ENCODE peak calls at places on chromosome 17, in nine cellular contexts. Z is A549; X is fibroblast of lung; N is GM13977; K is HL-60; I is activated CD8-positive, alpha-beta T cell treated with anti-CD3 and anti-CD28 coated beads for 36 hours; D is colonic mucosa; A is IMR-90; T is fibroblast of the aortic adventitia. P is an unnamed sample.

GRCh38 chr17:33039874-33040273 is 48.2 kb downstream of the SPACA3 start:
- DNase-seq in Z (no peak), X (peak; percentile 81), N (no peak), K (no peak), I (no peak), D (peak; percentile 4), A (peak; percentile 78), T (peak; percentile 67), P (peak; percentile 24)

GRCh38 chr17:8856869-8857575 is 10.5 kb downstream of the PIK3R6 start:
- DNase-seq in Z (no peak), X (no peak), N (no peak), K (no peak), I (peak; percentile 47), D (no peak), A (no peak), T (peak; percentile 4), P (no peak)

GRCh38 chr17:29032067-29032551 is 10.8 kb upstream of the PIPOX start:
- DNase-seq in Z (no peak), X (no peak), N (no peak), K (no peak), I (no peak), D (no peak), A (no peak), T (no peak), P (no peak)

GRCh38 chr17:76909971-76910760 is 42.0 kb downstream of the MGAT5B start:
- DNase-seq in Z (peak; percentile 46), X (peak; percentile 45), N (peak; percentile 64), K (peak; percentile 1), I (peak; percentile 56), D (peak; percentile 27), A (peak; percentile 41), T (peak; percentile 46), P (no peak)

GRCh38 chr17:62030264-62030663 is 34.8 kb downstream of the MED13 start:
- DNase-seq in Z (no peak), X (no peak), N (no peak), K (no peak), I (no peak), D (no peak), A (no peak), T (no peak), P (no peak)

GRCh38 chr17:61464121-61464905 is 12.1 kb downstream of the TBX4 start:
- DNase-seq in Z (no peak), X (no peak), N (no peak), K (no peak), I (no peak), D (no peak), A (no peak), T (no peak), P (no peak)

GRCh38 chr17:61159415-61159814 is 240.2 kb upstream of the TBX2 start:
- DNase-seq in Z (no peak), X (peak; percentile 72), N (no peak), K (no peak), I (no peak), D (no peak), A (peak; percentile 33), T (no peak), P (no peak)

GRCh38 chr17:80261159-80261894 is 675 bp downstream of the RNF213 start:
- DNase-seq in Z (peak; percentile 75), X (peak; percentile 29), N (no peak), K (no peak), I (peak; percentile 76), D (peak; percentile 79), A (peak; percentile 32), T (peak; percentile 50), P (no peak)

GRCh38 chr17:79437081-79437480 is 173.8 kb downstream of the RBFOX3 start:
- DNase-seq in Z (no peak), X (no peak), N (no peak), K (no peak), I (no peak), D (no peak), A (no peak), T (no peak), P (no peak)

GRCh38 chr17:17771498-17772201 is 65.1 kb downstream of the SREBF1 start:
- DNase-seq in Z (no peak), X (no peak), N (no peak), K (no peak), I (no peak), D (no peak), A (no peak), T (no peak), P (no peak)

GRCh38 chr17:57774872-57775271 is 29.8 kb upstream of the CCDC182 start:
- DNase-seq in Z (no peak), X (no peak), N (no peak), K (no peak), I (no peak), D (no peak), A (no peak), T (no peak), P (no peak)

GRCh38 chr17:28426081-28426519 is 20.1 kb upstream of the SLC46A1 start:
- DNase-seq in Z (peak; percentile 58), X (no peak), N (no peak), K (no peak), I (no peak), D (no peak), A (no peak), T (no peak), P (no peak)

GRCh38 chr17:58535431-58535830 is 21.0 kb upstream of the MTMR4 start:
- DNase-seq in Z (no peak), X (peak; percentile 62), N (no peak), K (no peak), I (no peak), D (no peak), A (peak; percentile 22), T (peak; percentile 56), P (no peak)

GRCh38 chr17:58352843-58353719 is 1.1 kb upstream of the SUPT4H1 start:
- DNase-seq in Z (no peak), X (peak; percentile 46), N (peak; percentile 45), K (no peak), I (peak; percentile 60), D (no peak), A (peak; percentile 41), T (peak; percentile 36), P (no peak)

GRCh38 chr17:43517615-43518386 is 28.3 kb downstream of the ETV4 start:
- DNase-seq in Z (no peak), X (peak; percentile 63), N (peak; percentile 72), K (no peak), I (peak; percentile 14), D (no peak), A (peak; percentile 67), T (peak; percentile 72), P (no peak)

GRCh38 chr17:29133146-29133713 is 47.0 kb downstream of the MYO18A start:
- DNase-seq in Z (peak; percentile 62), X (peak; percentile 85), N (no peak), K (no peak), I (no peak), D (no peak), A (peak; percentile 89), T (peak; percentile 71), P (no peak)

GRCh38 chr17:30291571-30292489 is at the start of gene BLMH:
- DNase-seq in Z (peak; percentile 80), X (peak; percentile 81), N (peak; percentile 97), K (peak; percentile 45), I (peak; percentile 86), D (peak; percentile 82), A (peak; percentile 77), T (peak; percentile 75), P (peak; percentile 44)

GRCh38 chr17:45306623-45307022 is 10.2 kb downstream of the MAP3K14 start:
- DNase-seq in Z (no peak), X (no peak), N (no peak), K (no peak), I (no peak), D (no peak), A (no peak), T (no peak), P (no peak)
- TF ChIP-seq CTCF in Z (peak; percentile 21), X (no peak), N (no peak), K (no peak), I (no peak), D (no peak), A (no peak), T (peak; percentile 23), P (no peak)

GRCh38 chr17:647340-648197 is 67.1 kb downstream of the VPS53 start:
- DNase-seq in Z (no peak), X (no peak), N (no peak), K (no peak), I (no peak), D (no peak), A (no peak), T (no peak), P (no peak)
- TF ChIP-seq CTCF in Z (no peak), X (no peak), N (no peak), K (no peak), I (no peak), D (no peak), A (no peak), T (no peak), P (no peak)

GRCh38 chr17:72724375-72724774 is 368.1 kb downstream of the SLC39A11 start:
- DNase-seq in Z (no peak), X (no peak), N (no peak), K (no peak), I (no peak), D (no peak), A (peak; percentile 66), T (no peak), P (no peak)

GRCh38 chr17:72725432-72726068 is 366.9 kb downstream of the SLC39A11 start:
- DNase-seq in Z (peak; percentile 72), X (peak; percentile 55), N (peak; percentile 42), K (peak; percentile 65), I (peak; percentile 65), D (peak; percentile 52), A (peak; percentile 66), T (peak; percentile 62), P (no peak)

GRCh38 chr17:72730091-72730490 is 362.4 kb downstream of the SLC39A11 start:
- DNase-seq in Z (no peak), X (peak; percentile 52), N (no peak), K (no peak), I (no peak), D (no peak), A (peak; percentile 85), T (peak; percentile 8), P (no peak)

GRCh38 chr17:72726936-72727335 is 365.6 kb downstream of the SLC39A11 start:
- DNase-seq in Z (no peak), X (peak; percentile 27), N (peak; percentile 77), K (no peak), I (peak; percentile 57), D (no peak), A (peak; percentile 77), T (no peak), P (no peak)
- TF ChIP-seq CTCF in Z (no peak), X (no peak), N (peak; percentile 19), K (no peak), I (no peak), D (no peak), A (peak; percentile 15), T (no peak), P (no peak)

DNA sequence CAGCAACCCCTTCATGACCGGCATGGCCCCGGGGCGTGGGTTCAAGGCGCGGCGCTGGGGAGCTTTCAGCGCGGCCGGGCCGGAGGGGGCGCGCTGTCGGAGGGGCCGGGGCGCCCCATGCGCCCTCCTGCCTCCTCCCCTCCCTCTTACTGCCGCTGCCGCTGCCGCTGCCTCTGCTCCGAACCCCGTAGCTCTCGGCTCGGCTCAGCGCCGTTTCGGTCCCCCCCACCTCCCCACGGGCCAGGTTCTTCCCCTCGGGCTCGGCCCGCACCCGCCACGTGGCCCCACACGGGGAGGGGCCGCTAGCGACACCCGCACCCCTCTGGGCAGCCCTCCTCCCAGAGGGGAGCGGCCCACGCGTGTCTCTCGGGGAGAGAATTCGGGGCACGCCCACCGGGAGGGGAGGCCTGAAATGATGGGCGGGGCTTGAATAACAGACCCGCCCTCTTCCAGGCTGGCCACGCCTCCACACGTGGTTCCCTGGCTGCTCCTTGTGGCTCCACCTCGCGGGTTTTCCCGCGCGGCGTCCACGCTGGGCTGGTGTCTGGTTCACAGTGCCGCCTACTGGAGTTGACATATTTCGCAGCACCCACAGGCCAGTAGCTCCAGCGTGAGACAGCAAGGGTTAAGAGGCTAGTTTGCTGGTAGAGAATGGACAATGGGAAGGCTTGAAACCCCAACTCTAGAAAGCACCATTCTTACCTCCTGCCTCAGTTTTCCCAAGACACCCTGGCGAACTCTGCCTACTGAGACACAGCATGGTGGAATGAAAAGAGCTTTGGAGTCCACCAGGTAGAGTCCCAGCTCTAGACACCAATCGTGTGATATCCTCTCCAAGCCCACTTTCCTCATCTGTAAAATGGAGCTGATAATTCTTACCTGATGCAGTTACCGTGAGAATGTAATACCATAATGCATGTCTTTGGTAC is at the start of gene KCNH4:
- DNase-seq in Z (peak; percentile 93), X (peak; percentile 41), N (peak; percentile 97), K (peak; percentile 94), I (peak; percentile 92), D (peak; percentile 74), A (peak; percentile 70), T (peak; percentile 67), P (peak; percentile 15)
- TF ChIP-seq CTCF in Z (peak; percentile 72), X (peak; percentile 48), N (peak; percentile 85), K (peak; percentile 73), I (peak; percentile 68), D (peak; percentile 41), A (peak; percentile 65), T (peak; percentile 55), P (peak; percentile 38)

P was measured in AG09319.